ENCODE peak calls at places on chromosomes 5 and 9, in four cellular contexts. F is tibial nerve, V is stomach, P is transverse colon. Z is an unnamed sample. For H3K4me1, the result is how much of the 10 kb centered on the place peaks cover.

GRCh38 chr9:132854832-132855231 is 23.3 kb downstream of the AK8 start:
- DNase-seq in P (no peak), F (no peak), V (no peak), Z (no peak)

GRCh38 chr5:54672867-54673266 is 155.3 kb downstream of the SNX18 start:
- DNase-seq in V (no peak), F (no peak), P (no peak), Z (no peak)

GRCh38 chr9:112037281-112038016 is 137.6 kb downstream of the SUSD1 start:
- DNase-seq in P (peak), V (no peak), F (no peak), Z (no peak)

GRCh38 chr9:133843250-133843649 is 105.1 kb upstream of the SARDH start:
- DNase-seq in V (no peak), P (no peak), F (no peak), Z (no peak)

GRCh38 chr9:136264046-136264802 is 18.6 kb upstream of the QSOX2 start:
- DNase-seq in F (no peak), P (no peak), V (no peak), Z (no peak)

GRCh38 chr5:139126711-139127111 is 71.5 kb downstream of the SIL1 start:
- DNase-seq in F (no peak), P (no peak), V (no peak), Z (no peak)

GRCh38 chr5:1354491-1355033 is 9.7 kb upstream of the CLPTM1L start:
- DNase-seq in P (no peak), F (no peak), V (no peak), Z (no peak)

GRCh38 chr5:134507495-134507894 is 18.0 kb upstream of the JADE2 start:
- DNase-seq in V (no peak), P (peak), F (no peak), Z (no peak)

GRCh38 chr9:79120533-79121315 is 451.0 kb upstream of the TLE4 start:
- DNase-seq in V (no peak), P (no peak), F (no peak), Z (no peak)

GRCh38 chr9:37908283-37908682 is 4.4 kb upstream of the SLC25A51 start:
- DNase-seq in F (no peak), P (no peak), V (no peak), Z (no peak)

GRCh38 chr5:102782245-102782872 is 27.3 kb downstream of the PAM start:
- DNase-seq in P (no peak), V (no peak), F (no peak), Z (no peak)

GRCh38 chr5:61919920-61920319 is 386.1 kb upstream of the KIF2A start:
- DNase-seq in V (peak), F (no peak), P (no peak), Z (no peak)

GRCh38 chr5:39283231-39283818 is 64.0 kb upstream of the FYB1 start:
- DNase-seq in V (no peak), P (peak), F (peak), Z (no peak)

GRCh38 chr5:37248970-37249819 is at the start of gene CPLANE1:
- DNase-seq in F (peak), P (peak), V (peak), Z (peak)

GRCh38 chr9:131046581-131047202 is 37.7 kb downstream of the LAMC3 start:
- DNase-seq in V (peak), F (peak), P (peak), Z (peak)

GRCh38 chr5:57718155-57718554 is 235.5 kb upstream of the ACTBL2 start:
- DNase-seq in F (no peak), V (no peak), P (no peak), Z (no peak)

GRCh38 chr9:131395027-131395744 is 1.3 kb downstream of the PRRC2B start:
- DNase-seq in F (no peak), P (peak), V (peak), Z (no peak)

GRCh38 chr5:101678494-101679193 is 617.4 kb downstream of the SLCO4C1 start:
- DNase-seq in F (peak), P (peak), V (peak), Z (peak)

GRCh38 chr9:74577956-74578355 is 80.8 kb downstream of the RORB start:
- DNase-seq in F (no peak), V (no peak), P (no peak), Z (no peak)

GRCh38 chr5:67050125-67050524 is 146.5 kb downstream of the CD180 start:
- DNase-seq in V (no peak), F (no peak), P (peak), Z (no peak)

GRCh38 chr5:40914835-40915234 is 5.5 kb downstream of the C7 start:
- DNase-seq in F (no peak), V (no peak), P (no peak), Z (no peak)

GRCh38 chr5:140035881-140036280 is 7.2 kb downstream of the NRG2 start:
- DNase-seq in P (no peak), F (no peak), V (no peak), Z (no peak)

GRCh38 chr5:6812800-6813731 is 99.8 kb downstream of the TENT4A start:
- DNase-seq in F (peak), P (peak), V (peak), Z (no peak)

GRCh38 chr5:50655810-50656205 is 10.6 kb upstream of the PARP8 start:
- DNase-seq in P (peak), V (peak), F (no peak), Z (no peak)

GRCh38 chr9:133151041-133151440 is 12.7 kb downstream of the GBGT1 start:
- DNase-seq in V (no peak), F (no peak), P (no peak), Z (no peak)

GRCh38 chr9:129351642-129352151 is 173.6 kb upstream of the IER5L start:
- DNase-seq in P (no peak), F (no peak), V (no peak), Z (peak)
- H3K4me1 ChIP-seq in P (under half), F (under half), V (under half), Z (under half)

GRCh38 chr9:90870646-90871326 is 69.2 kb downstream of the SYK start:
- DNase-seq in P (peak), F (peak), V (peak), Z (no peak)
- TF ChIP-seq CTCF in P (peak), F (peak), V (no peak), Z (peak)

DNA sequence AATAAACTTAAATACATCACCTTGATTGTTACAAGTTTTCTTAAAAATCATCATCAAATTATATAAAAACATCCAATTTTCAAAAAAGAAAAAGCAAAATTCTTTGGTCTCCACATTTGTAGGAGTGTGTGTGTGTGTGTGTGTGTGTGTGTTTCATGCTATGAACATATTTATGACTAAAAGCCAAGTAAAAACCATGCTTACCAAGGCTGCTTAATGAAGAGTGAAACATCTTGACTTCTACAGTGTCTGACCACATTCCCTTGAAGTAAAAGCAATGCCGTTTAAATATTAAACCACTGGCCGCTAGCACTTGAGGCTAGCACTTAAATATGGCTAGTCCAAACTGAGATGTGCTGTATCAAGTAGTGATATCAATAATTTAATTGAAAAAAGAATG is 549.1 kb upstream of the CCNG1 start:
- DNase-seq in F (no peak), P (no peak), V (no peak), Z (no peak)
- TF ChIP-seq EP300 in F (no peak), P (no peak), V (no peak), Z (no peak)

GRCh38 chr5:176392526-176392925 is 4.0 kb downstream of the HIGD2A start:
- DNase-seq in F (no peak), V (no peak), P (no peak), Z (no peak)
- H3K4me1 ChIP-seq in F (under half), V (under half), P (under half), Z (under half)

DNA sequence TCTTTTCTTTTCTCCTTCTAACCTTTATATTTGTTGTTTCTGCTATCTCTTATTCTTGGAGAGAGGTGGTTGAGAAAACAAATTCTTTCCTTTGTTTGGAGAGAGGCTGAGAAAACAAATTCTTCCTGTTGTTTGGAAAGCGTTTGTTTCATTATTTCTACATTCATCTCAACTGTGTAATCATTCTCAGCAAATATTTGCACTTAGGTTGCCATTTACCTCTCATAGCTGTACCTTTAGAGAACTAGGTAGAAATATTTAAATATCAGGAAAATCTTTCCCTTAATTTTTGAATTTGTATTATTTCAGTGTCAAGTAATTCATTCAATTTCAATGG is 1824.4 kb upstream of the CDH9 start:
- DNase-seq in F (no peak), P (no peak), V (no peak), Z (no peak)
- TF ChIP-seq CTCF in F (no peak), P (no peak), V (no peak), Z (no peak)

GRCh38 chr9:107282759-107283620 is at the start of gene RAD23B:
- DNase-seq in F (peak), P (peak), V (peak), Z (peak)
- TF ChIP-seq EP300 in F (peak), P (no peak), V (no peak), Z (no peak)